ENCODE peak calls at places on chromosomes 1 and 21, in four cellular contexts. One of them, this sample, is unnamed.
A peak's percentile ranks its signal among the peaks of the same experiment; 100 is the strongest.

GRCh38 chr1:20383631-20384030 is 93.0 kb downstream of the VWA5B1 start:
- DNase-seq in hepatocyte: no peak
- DNase-seq in kidney: no peak
- DNase-seq in Calu3: no peak
- DNase-seq in this sample: no peak

GRCh38 chr1:203765029-203765837 is at the start of gene LAX1:
- DNase-seq in hepatocyte: no peak
- DNase-seq in kidney: no peak
- DNase-seq in Calu3: no peak
- DNase-seq in this sample: no peak

GRCh38 chr1:35886606-35887431 is 3.8 kb downstream of the AGO1 start:
- DNase-seq in hepatocyte: peak; percentile 22
- DNase-seq in kidney: no peak
- DNase-seq in Calu3: no peak
- DNase-seq in this sample: no peak

GRCh38 chr1:84402060-84402459 is 3.8 kb downstream of the DNASE2B start:
- DNase-seq in hepatocyte: no peak
- DNase-seq in kidney: no peak
- DNase-seq in Calu3: no peak
- DNase-seq in this sample: no peak

GRCh38 chr1:212920895-212921294 is 29.4 kb upstream of the VASH2 start:
- DNase-seq in hepatocyte: no peak
- DNase-seq in kidney: no peak
- DNase-seq in Calu3: no peak
- DNase-seq in this sample: no peak

GRCh38 chr1:15848143-15848928 is 829 bp downstream of the SPEN start:
- DNase-seq in hepatocyte: peak; percentile 58
- DNase-seq in kidney: peak; percentile 87
- DNase-seq in Calu3: no peak
- DNase-seq in this sample: no peak

GRCh38 chr21:42558846-42559245 is 45.2 kb downstream of the SLC37A1 start:
- DNase-seq in hepatocyte: no peak
- DNase-seq in kidney: peak; percentile 75
- DNase-seq in Calu3: no peak
- DNase-seq in this sample: no peak

GRCh38 chr1:209382701-209383100 is 200.8 kb upstream of the CAMK1G start:
- DNase-seq in hepatocyte: no peak
- DNase-seq in kidney: no peak
- DNase-seq in Calu3: no peak
- DNase-seq in this sample: no peak

GRCh38 chr1:9293512-9294439 is 1.1 kb downstream of the SPSB1 start:
- DNase-seq in hepatocyte: peak; percentile 60
- DNase-seq in kidney: no peak
- DNase-seq in Calu3: no peak
- DNase-seq in this sample: no peak

GRCh38 chr1:53619088-53619810 is 119.7 kb downstream of the GLIS1 start:
- DNase-seq in hepatocyte: no peak
- DNase-seq in kidney: peak; percentile 15
- DNase-seq in Calu3: no peak
- DNase-seq in this sample: no peak

GRCh38 chr1:59804301-59804700 is 10.4 kb upstream of the HOOK1 start:
- DNase-seq in hepatocyte: no peak
- DNase-seq in kidney: no peak
- DNase-seq in Calu3: no peak
- DNase-seq in this sample: no peak

GRCh38 chr1:1432951-1433803 is 2.3 kb upstream of the VWA1 start:
- DNase-seq in hepatocyte: peak; percentile 92
- DNase-seq in kidney: peak; percentile 97
- DNase-seq in Calu3: peak; percentile 92
- DNase-seq in this sample: peak; percentile 78

GRCh38 chr1:15744122-15744679 is 1.9 kb downstream of the TMEM82 start:
- DNase-seq in hepatocyte: no peak
- DNase-seq in kidney: peak; percentile 67
- DNase-seq in Calu3: no peak
- DNase-seq in this sample: no peak

GRCh38 chr1:91712981-91713841 is 172.7 kb downstream of the TGFBR3 start:
- DNase-seq in hepatocyte: peak; percentile 34
- DNase-seq in kidney: peak; percentile 78
- DNase-seq in Calu3: no peak
- DNase-seq in this sample: no peak

GRCh38 chr1:14682941-14683340 is 84.5 kb downstream of the KAZN start:
- DNase-seq in hepatocyte: peak; percentile 60
- DNase-seq in kidney: no peak
- DNase-seq in Calu3: no peak
- DNase-seq in this sample: no peak

GRCh38 chr1:211237579-211237978 is 21.6 kb upstream of the RCOR3 start:
- DNase-seq in hepatocyte: no peak
- DNase-seq in kidney: no peak
- DNase-seq in Calu3: no peak
- DNase-seq in this sample: no peak

GRCh38 chr1:58618303-58618702 is 41.3 kb upstream of the TACSTD2 start:
- DNase-seq in hepatocyte: peak; percentile 67
- DNase-seq in kidney: no peak
- DNase-seq in Calu3: peak; percentile 73
- DNase-seq in this sample: no peak

GRCh38 chr1:178465011-178465410 is 31.8 kb downstream of the CLEC20A start:
- DNase-seq in hepatocyte: no peak
- DNase-seq in kidney: no peak
- DNase-seq in Calu3: no peak
- DNase-seq in this sample: no peak

GRCh38 chr1:44707959-44708831 is 22.8 kb downstream of the RNU5D-1 start:
- DNase-seq in hepatocyte: peak; percentile 57
- DNase-seq in kidney: no peak
- DNase-seq in Calu3: peak; percentile 45
- DNase-seq in this sample: no peak

GRCh38 chr1:29749021-29749420 is 512.7 kb downstream of the PTPRU start:
- DNase-seq in hepatocyte: no peak
- DNase-seq in kidney: no peak
- DNase-seq in Calu3: no peak
- DNase-seq in this sample: no peak

GRCh38 chr1:19831441-19831840 is 16.4 kb upstream of the RNF186 start:
- DNase-seq in hepatocyte: no peak
- DNase-seq in kidney: no peak
- DNase-seq in Calu3: no peak
- DNase-seq in this sample: no peak

GRCh38 chr1:220874201-220874655 is 5.0 kb upstream of the HLX start:
- DNase-seq in hepatocyte: peak; percentile 69
- DNase-seq in kidney: peak; percentile 71
- DNase-seq in Calu3: peak; percentile 56
- DNase-seq in this sample: peak; percentile 50

GRCh38 chr1:164648211-164649080 is 89.5 kb downstream of the PBX1 start:
- DNase-seq in hepatocyte: peak; percentile 61
- DNase-seq in kidney: no peak
- DNase-seq in Calu3: no peak
- DNase-seq in this sample: no peak

GRCh38 chr1:211564084-211564483 is 14.9 kb downstream of the SLC30A1 start:
- DNase-seq in hepatocyte: no peak
- DNase-seq in kidney: no peak
- DNase-seq in Calu3: no peak
- DNase-seq in this sample: no peak

GRCh38 chr1:74584185-74584584 is 71.8 kb upstream of the LRRC53 start:
- DNase-seq in hepatocyte: no peak
- DNase-seq in kidney: no peak
- DNase-seq in Calu3: no peak
- DNase-seq in this sample: no peak

GRCh38 chr1:178510155-178510554 is 2.8 kb upstream of the TEX35 start:
- DNase-seq in hepatocyte: no peak
- DNase-seq in kidney: no peak
- DNase-seq in Calu3: no peak
- DNase-seq in this sample: no peak

GRCh38 chr1:42221952-42222606 is 57.5 kb upstream of the GUCA2A start:
- DNase-seq in hepatocyte: no peak
- DNase-seq in kidney: no peak
- DNase-seq in Calu3: no peak
- DNase-seq in this sample: no peak

GRCh38 chr21:46056450-46056903 is 41.4 kb upstream of the COL6A2 start:
- DNase-seq in hepatocyte: peak; percentile 70
- DNase-seq in kidney: peak; percentile 95
- DNase-seq in Calu3: no peak
- DNase-seq in this sample: no peak

GRCh38 chr1:207025144-207025880 is 7.2 kb downstream of the C1orf116 start:
- DNase-seq in hepatocyte: peak; percentile 57
- DNase-seq in kidney: no peak
- DNase-seq in Calu3: no peak
- DNase-seq in this sample: no peak

GRCh38 chr1:156025873-156026272 is 5.1 kb upstream of the SSR2 start:
- DNase-seq in hepatocyte: peak; percentile 71
- DNase-seq in kidney: no peak
- DNase-seq in Calu3: peak; percentile 71
- DNase-seq in this sample: peak; percentile 62

GRCh38 chr1:114956570-114956969 is 73.1 kb upstream of the TSHB start:
- DNase-seq in hepatocyte: peak; percentile 27
- DNase-seq in kidney: no peak
- DNase-seq in Calu3: peak; percentile 3
- DNase-seq in this sample: no peak

DNA sequence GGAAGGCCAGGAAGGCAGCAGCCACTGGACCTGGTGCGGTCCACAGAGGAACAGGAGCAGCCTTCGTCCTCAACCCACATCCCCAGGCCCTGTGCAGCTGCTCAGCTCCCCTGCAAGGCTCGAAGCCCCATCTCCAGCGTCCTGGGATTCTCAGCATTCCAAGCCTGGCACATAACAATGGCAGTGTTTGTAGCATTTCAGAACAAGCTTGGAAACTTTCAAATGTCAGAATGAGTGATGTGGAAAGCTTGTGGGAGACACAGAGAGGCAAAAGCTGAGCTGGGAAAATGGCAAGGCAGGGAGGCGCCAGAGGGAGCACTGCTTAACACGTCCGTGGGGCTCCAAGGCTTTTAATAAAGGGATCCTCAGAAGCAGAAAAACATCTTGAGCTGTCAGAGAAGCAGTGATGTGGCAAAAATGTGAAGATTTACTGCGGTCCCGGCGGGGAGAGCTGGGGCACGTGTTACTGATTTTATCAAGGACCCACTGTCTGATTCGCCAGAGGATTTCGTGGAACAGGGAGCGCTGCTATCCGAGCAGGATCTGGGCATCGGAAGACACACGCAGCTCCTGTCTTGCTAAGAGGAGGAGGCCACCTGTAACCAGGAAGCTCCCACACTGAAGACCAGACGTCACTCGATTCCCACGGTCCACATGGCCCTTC is 38.1 kb downstream of the TOMM20 start:
- DNase-seq in hepatocyte: no peak
- DNase-seq in kidney: no peak
- DNase-seq in Calu3: no peak
- DNase-seq in this sample: no peak
- TF ChIP-seq CTCF in hepatocyte: no peak
- TF ChIP-seq CTCF in kidney: no peak
- TF ChIP-seq CTCF in Calu3: no peak
- TF ChIP-seq CTCF in this sample: peak; percentile 24

GRCh38 chr1:204813522-204813921 is 57.1 kb upstream of the NFASC start:
- DNase-seq in hepatocyte: no peak
- DNase-seq in kidney: no peak
- DNase-seq in Calu3: no peak
- DNase-seq in this sample: no peak
- TF ChIP-seq CTCF in hepatocyte: no peak
- TF ChIP-seq CTCF in kidney: no peak
- TF ChIP-seq CTCF in Calu3: no peak
- TF ChIP-seq CTCF in this sample: no peak

DNA sequence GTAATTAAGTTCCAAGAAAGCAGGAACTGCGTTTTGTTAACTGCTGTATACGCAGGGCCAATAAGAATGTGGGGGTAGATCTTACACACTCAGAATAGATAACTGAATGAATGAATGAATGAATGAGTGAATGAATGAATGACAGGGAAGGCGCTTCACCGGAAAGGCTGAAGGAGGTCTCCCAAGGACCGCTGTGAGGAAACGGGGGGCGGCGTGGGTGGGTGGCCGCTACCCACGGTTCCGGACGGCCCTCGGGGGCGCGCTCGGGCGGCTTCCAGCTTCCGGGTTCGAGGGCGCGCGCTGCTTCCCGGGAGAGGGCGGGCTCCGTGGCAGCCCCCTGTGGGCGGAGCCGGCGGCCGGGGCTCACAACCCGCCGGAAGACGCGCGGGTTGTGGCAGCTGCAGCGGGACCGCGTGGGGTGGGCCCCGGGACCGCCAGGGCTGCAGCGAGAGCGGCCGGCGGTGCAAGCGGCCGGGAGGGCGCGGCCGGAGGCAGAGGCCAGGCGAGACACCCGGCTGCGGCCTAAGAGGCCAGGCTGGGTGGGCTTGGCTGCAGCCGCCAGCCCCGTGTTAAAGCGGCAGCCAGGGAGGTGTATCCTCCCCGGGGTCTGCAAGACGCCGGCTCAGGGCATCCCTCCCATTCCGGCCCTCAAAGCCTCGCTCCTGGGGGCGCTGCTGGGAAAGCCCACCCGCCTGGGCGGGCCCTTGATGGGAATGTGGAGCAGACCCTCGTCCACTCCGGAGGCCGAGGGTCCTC is at the start of gene ZFP69:
- DNase-seq in hepatocyte: peak; percentile 86
- DNase-seq in kidney: peak; percentile 91
- DNase-seq in Calu3: peak; percentile 75
- DNase-seq in this sample: peak; percentile 68
- TF ChIP-seq CTCF in hepatocyte: no peak
- TF ChIP-seq CTCF in kidney: no peak
- TF ChIP-seq CTCF in Calu3: no peak
- TF ChIP-seq CTCF in this sample: no peak

GRCh38 chr1:67298762-67299161 is 8.9 kb upstream of the IL12RB2 start:
- DNase-seq in hepatocyte: no peak
- DNase-seq in kidney: no peak
- DNase-seq in Calu3: no peak
- DNase-seq in this sample: no peak
- TF ChIP-seq CTCF in hepatocyte: no peak
- TF ChIP-seq CTCF in kidney: no peak
- TF ChIP-seq CTCF in Calu3: no peak
- TF ChIP-seq CTCF in this sample: peak; percentile 25

GRCh38 chr1:60970081-60970509 is 112.3 kb upstream of the NFIA start:
- DNase-seq in hepatocyte: peak; percentile 30
- DNase-seq in kidney: no peak
- DNase-seq in Calu3: no peak
- DNase-seq in this sample: no peak
- TF ChIP-seq CTCF in hepatocyte: peak; percentile 53
- TF ChIP-seq CTCF in kidney: peak; percentile 38
- TF ChIP-seq CTCF in Calu3: no peak
- TF ChIP-seq CTCF in this sample: peak; percentile 58

DNA sequence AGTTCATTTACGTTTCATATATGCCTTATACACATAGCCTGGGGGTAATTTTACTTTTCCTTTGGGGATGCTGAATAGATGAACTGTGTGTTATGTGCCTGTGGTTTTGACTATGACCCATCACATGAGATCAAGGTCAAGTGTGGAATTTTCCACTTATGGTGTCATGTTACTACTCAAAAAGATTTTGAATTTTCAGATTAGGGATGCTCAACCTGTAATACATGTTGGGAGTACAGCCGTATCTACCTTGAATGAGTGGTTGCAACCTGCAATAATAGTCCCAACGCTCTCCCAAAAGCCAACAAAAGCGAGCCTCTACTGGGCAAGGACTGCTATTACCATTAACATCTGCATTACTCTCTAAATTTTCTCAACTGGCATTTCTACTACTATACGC is 68.5 kb upstream of the SDC3 start:
- DNase-seq in hepatocyte: no peak
- DNase-seq in kidney: no peak
- DNase-seq in Calu3: no peak
- DNase-seq in this sample: no peak
- TF ChIP-seq CTCF in hepatocyte: no peak
- TF ChIP-seq CTCF in kidney: no peak
- TF ChIP-seq CTCF in Calu3: peak; percentile 33
- TF ChIP-seq CTCF in this sample: peak; percentile 45

This sample was measured in neural crest cell.